ENCODE peak calls at places on chromosomes 16 and 17, in seven cellular contexts. G, N, A, C, Z, F and O are unnamed samples.

GRCh38 chr16:60230666-60231065 is 1496.5 kb upstream of the GOT2 start:
- DNase-seq in G (no peak), N (no peak), A (no peak), C (no peak), Z (peak; percentile 2), F (no peak), O (no peak)

GRCh38 chr17:75261336-75262111 is at the start of the genes GGA3 and MRPS7:
- DNase-seq in G (peak; percentile 76), N (peak; percentile 92), A (peak; percentile 93), C (peak; percentile 69), Z (peak; percentile 76), F (peak; percentile 97), O (peak; percentile 88)

GRCh38 chr16:19410435-19411153 is 7.1 kb upstream of the TMC5 start:
- DNase-seq in G (no peak), N (no peak), A (peak; percentile 78), C (no peak), Z (no peak), F (no peak), O (no peak)

GRCh38 chr16:22419908-22420307 is 45.5 kb upstream of the CDR2 start:
- DNase-seq in G (no peak), N (no peak), A (no peak), C (no peak), Z (no peak), F (no peak), O (no peak)

GRCh38 chr17:74737299-74738050 is 419 bp downstream of the RAB37 start:
- DNase-seq in G (no peak), N (no peak), A (no peak), C (no peak), Z (no peak), F (peak; percentile 68), O (no peak)

GRCh38 chr17:42347198-42347597 is 41.0 kb downstream of the STAT3 start:
- DNase-seq in G (peak; percentile 77), N (no peak), A (peak; percentile 29), C (no peak), Z (peak; percentile 85), F (no peak), O (no peak)

GRCh38 chr16:55944377-55944802 is 69.2 kb upstream of the CES5A start:
- DNase-seq in G (peak; percentile 22), N (peak; percentile 40), A (peak; percentile 49), C (peak; percentile 25), Z (peak; percentile 27), F (peak; percentile 59), O (peak; percentile 15)

GRCh38 chr17:45896803-45897693 is 2.7 kb downstream of the MAPT start:
- DNase-seq in G (no peak), N (no peak), A (no peak), C (no peak), Z (no peak), F (no peak), O (no peak)

GRCh38 chr16:68707341-68708152 is 29.5 kb upstream of the CDH1 start:
- DNase-seq in G (peak; percentile 91), N (no peak), A (peak; percentile 97), C (peak; percentile 11), Z (peak; percentile 66), F (no peak), O (no peak)

GRCh38 chr17:3681057-3681456 is 12.4 kb downstream of the EMC6 start:
- DNase-seq in G (no peak), N (no peak), A (no peak), C (no peak), Z (no peak), F (no peak), O (no peak)

GRCh38 chr17:83149761-83150251 is 70.4 kb downstream of the METRNL start:
- DNase-seq in G (no peak), N (no peak), A (no peak), C (no peak), Z (peak; percentile 16), F (no peak), O (no peak)

GRCh38 chr16:16022683-16023064 is 73.3 kb downstream of the ABCC1 start:
- DNase-seq in G (no peak), N (no peak), A (no peak), C (no peak), Z (no peak), F (no peak), O (no peak)

GRCh38 chr17:57696050-57696449 is 49.0 kb downstream of the CCDC182 start:
- DNase-seq in G (no peak), N (no peak), A (no peak), C (no peak), Z (no peak), F (no peak), O (no peak)

GRCh38 chr16:51155901-51156810 is 5.1 kb upstream of the SALL1 start:
- DNase-seq in G (no peak), N (no peak), A (no peak), C (no peak), Z (peak; percentile 73), F (no peak), O (no peak)

GRCh38 chr17:81889602-81890001 is 1.8 kb downstream of the ALYREF start:
- DNase-seq in G (no peak), N (no peak), A (no peak), C (no peak), Z (no peak), F (no peak), O (no peak)

GRCh38 chr17:6603746-6604325 is 36.7 kb downstream of the KIAA0753 start:
- DNase-seq in G (no peak), N (no peak), A (no peak), C (no peak), Z (no peak), F (no peak), O (no peak)

GRCh38 chr16:68921654-68922053 is 78.3 kb downstream of the TANGO6 start:
- DNase-seq in G (peak; percentile 99), N (no peak), A (peak; percentile 67), C (no peak), Z (peak; percentile 72), F (no peak), O (no peak)

GRCh38 chr17:43576563-43577229 is 30.6 kb upstream of the ETV4 start:
- DNase-seq in G (peak; percentile 66), N (peak; percentile 19), A (peak; percentile 67), C (no peak), Z (no peak), F (peak; percentile 77), O (peak; percentile 53)

GRCh38 chr16:47734987-47735594 is 274.0 kb downstream of the PHKB start:
- DNase-seq in G (peak; percentile 45), N (no peak), A (peak; percentile 39), C (no peak), Z (no peak), F (no peak), O (no peak)

GRCh38 chr16:2199095-2199494 is 2.7 kb upstream of the CASKIN1 start:
- DNase-seq in G (no peak), N (no peak), A (no peak), C (no peak), Z (no peak), F (no peak), O (no peak)

GRCh38 chr16:47310792-47311211 is 150.1 kb downstream of the ITFG1 start:
- DNase-seq in G (no peak), N (no peak), A (no peak), C (no peak), Z (no peak), F (no peak), O (no peak)

GRCh38 chr17:47205419-47205963 is 3.7 kb upstream of the MYL4 start:
- DNase-seq in G (peak; percentile 64), N (peak; percentile 15), A (peak; percentile 90), C (peak; percentile 73), Z (peak; percentile 86), F (peak; percentile 81), O (peak; percentile 84)

GRCh38 chr17:47201168-47201567 is 8.0 kb upstream of the MYL4 start:
- DNase-seq in G (no peak), N (no peak), A (no peak), C (no peak), Z (no peak), F (no peak), O (no peak)

GRCh38 chr17:47203984-47204721 is 5.0 kb upstream of the MYL4 start:
- DNase-seq in G (peak; percentile 15), N (no peak), A (no peak), C (no peak), Z (peak; percentile 53), F (peak; percentile 74), O (peak; percentile 85)

GRCh38 chr17:47207143-47208067 is 1.7 kb upstream of the MYL4 start:
- DNase-seq in G (no peak), N (no peak), A (no peak), C (no peak), Z (no peak), F (no peak), O (no peak)

GRCh38 chr17:47204722-47205418 is 4.3 kb upstream of the MYL4 start:
- DNase-seq in G (peak; percentile 26), N (no peak), A (peak; percentile 9), C (no peak), Z (peak; percentile 55), F (peak; percentile 63), O (no peak)
- H3K4me3 ChIP-seq in G (no peak overlapping the region), N (peak overlapping the region; percentile 26), A (no peak overlapping the region), C (no peak overlapping the region), Z (no peak overlapping the region), F (peak overlapping the region; percentile 45), O (peak overlapping the region; percentile 24)

GRCh38 chr17:31564883-31565297 is 173.4 kb downstream of the RAB11FIP4 start:
- DNase-seq in G (no peak), N (no peak), A (peak; percentile 56), C (no peak), Z (peak; percentile 79), F (no peak), O (no peak)
- H3K4me3 ChIP-seq in G (no peak overlapping the region), N (no peak overlapping the region), A (no peak overlapping the region), C (no peak overlapping the region), Z (no peak overlapping the region), F (no peak overlapping the region), O (no peak overlapping the region)

GRCh38 chr17:32558997-32559650 is 72.3 kb downstream of the CDK5R1 start:
- DNase-seq in G (peak; percentile 53), N (no peak), A (no peak), C (no peak), Z (no peak), F (no peak), O (peak; percentile 35)
- H3K4me3 ChIP-seq in G (no peak overlapping the region), N (no peak overlapping the region), A (no peak overlapping the region), C (no peak overlapping the region), Z (no peak overlapping the region), F (no peak overlapping the region), O (no peak overlapping the region)

GRCh38 chr17:980406-981291 is 1.1 kb upstream of the NXN start:
- DNase-seq in G (peak; percentile 73), N (peak; percentile 72), A (peak; percentile 78), C (no peak), Z (peak; percentile 51), F (peak; percentile 87), O (peak; percentile 88)

GRCh38 chr17:979539-980405 is at the start of gene NXN:
- DNase-seq in G (peak; percentile 29), N (peak; percentile 82), A (peak; percentile 91), C (no peak), Z (peak; percentile 36), F (peak; percentile 92), O (peak; percentile 28)

GRCh38 chr17:978110-979093 is 1.2 kb downstream of the NXN start:
- DNase-seq in G (peak; percentile 24), N (no peak), A (peak; percentile 39), C (no peak), Z (peak; percentile 44), F (no peak), O (no peak)

GRCh38 chr17:979211-979538 is 401 bp downstream of the NXN start:
- DNase-seq in G (no peak), N (no peak), A (no peak), C (no peak), Z (no peak), F (no peak), O (no peak)

DNA sequence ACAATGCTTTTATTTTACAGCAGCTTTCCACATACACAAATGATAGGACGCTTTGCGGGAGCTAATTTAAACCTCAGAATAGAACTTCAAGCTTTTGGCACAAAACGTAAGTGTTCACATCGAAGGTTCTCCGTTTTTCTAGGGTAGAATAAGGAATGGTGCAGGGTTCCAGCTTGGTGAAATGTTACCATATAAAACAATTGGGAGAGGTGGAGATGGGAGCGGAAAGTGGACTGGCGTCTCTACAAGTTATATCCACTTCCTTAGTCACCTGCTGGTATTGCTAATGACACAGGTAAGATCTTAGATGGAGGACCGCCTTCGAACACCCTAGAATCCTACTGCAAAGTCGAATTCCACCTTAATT is 1.7 kb upstream of the NXN start:
- DNase-seq in G (no peak), N (no peak), A (no peak), C (no peak), Z (no peak), F (no peak), O (no peak)
- H3K4me3 ChIP-seq in G (no peak overlapping the region), N (no peak overlapping the region), A (no peak overlapping the region), C (no peak overlapping the region), Z (no peak overlapping the region), F (no peak overlapping the region), O (no peak overlapping the region)